ENCODE peak calls at places on chromosome 14, in four cellular contexts. K is AG08396; M is stimulated activated CD8-positive, alpha-beta memory T cell treated with anti-CD3 and anti-CD28 coated beads, Interleukin-12 subunit alpha, Interleukin-12 subunit beta, amount 100 ng/mL, for 1 hour; C is KBM-7. N is an unnamed sample.

GRCh38 chr14:20608383-20609095 is 17.4 kb upstream of the RNASE12 start:
- DNase-seq in K (no peak), M (no peak), C (peak; percentile 64), N (no peak)

GRCh38 chr14:53510281-53510912 is 357.3 kb upstream of the DDHD1 start:
- DNase-seq in K (no peak), M (no peak), C (no peak), N (no peak)

GRCh38 chr14:30115756-30116155 is 188.1 kb upstream of the PRKD1 start:
- DNase-seq in K (no peak), M (no peak), C (no peak), N (no peak)

GRCh38 chr14:61557262-61557661 is 138.1 kb upstream of the HIF1A start:
- DNase-seq in K (no peak), M (no peak), C (no peak), N (no peak)

GRCh38 chr14:60266021-60266937 is 17.3 kb downstream of the PPM1A start:
- DNase-seq in K (peak; percentile 16), M (no peak), C (peak; percentile 31), N (no peak)

GRCh38 chr14:104953896-104954656 is 24.1 kb downstream of the AHNAK2 start:
- DNase-seq in K (peak; percentile 2), M (no peak), C (no peak), N (no peak)

GRCh38 chr14:60563113-60563512 is 54.2 kb downstream of the SIX6 start:
- DNase-seq in K (peak; percentile 31), M (no peak), C (no peak), N (no peak)

GRCh38 chr14:43042408-43042807 is 1435.7 kb downstream of the LRFN5 start:
- DNase-seq in K (no peak), M (no peak), C (no peak), N (no peak)

GRCh38 chr14:102396531-102396930 is 33.8 kb downstream of the TECPR2 start:
- DNase-seq in K (no peak), M (no peak), C (no peak), N (no peak)

GRCh38 chr14:71497645-71498086 is 434.6 kb upstream of the RGS6 start:
- DNase-seq in K (no peak), M (no peak), C (no peak), N (no peak)

GRCh38 chr14:25009891-25010290 is 40.1 kb downstream of the STXBP6 start:
- DNase-seq in K (peak; percentile 15), M (no peak), C (no peak), N (no peak)

GRCh38 chr14:65840786-65841185 is 428.3 kb downstream of the FUT8 start:
- DNase-seq in K (peak; percentile 23), M (no peak), C (no peak), N (no peak)

GRCh38 chr14:68247867-68248266 is 428.3 kb downstream of the RAD51B start:
- DNase-seq in K (no peak), M (no peak), C (no peak), N (no peak)

GRCh38 chr14:68703093-68703492 is 89.8 kb downstream of the ZFP36L1 start:
- DNase-seq in K (peak; percentile 69), M (no peak), C (no peak), N (no peak)

GRCh38 chr14:61064210-61064609 is 83.2 kb downstream of the SLC38A6 start:
- DNase-seq in K (no peak), M (no peak), C (no peak), N (no peak)

GRCh38 chr14:68793734-68794129 is 865 bp upstream of the ZFP36L1 start:
- DNase-seq in K (no peak), M (no peak), C (no peak), N (no peak)

GRCh38 chr14:53384536-53384935 is 231.4 kb upstream of the DDHD1 start:
- DNase-seq in K (no peak), M (no peak), C (no peak), N (no peak)

GRCh38 chr14:73633115-73633514 is 11.7 kb upstream of the DNAL1 start:
- DNase-seq in K (no peak), M (no peak), C (no peak), N (no peak)

N was measured in NCI-H1048.